ENCODE peak calls at places on chromosomes 12 and 14, in five cellular contexts. One of them, this sample, is unnamed.
A peak's percentile ranks its signal among the peaks of the same experiment; 100 is the strongest.

GRCh38 chr14:55580401-55581010 is 499 bp downstream of the KTN1 start:
- DNase-seq in astrocyte of the cerebellum: no peak
- DNase-seq in GDM1: peak; percentile 41
- DNase-seq in ureter: no peak
- DNase-seq in tibial artery: peak; percentile 35
- DNase-seq in this sample: peak; percentile 19

GRCh38 chr14:72962829-72963312 is 36.6 kb downstream of the DCAF4 start:
- DNase-seq in astrocyte of the cerebellum: peak; percentile 24
- DNase-seq in tibial artery: no peak
- DNase-seq in ureter: no peak
- DNase-seq in GDM1: no peak
- DNase-seq in this sample: no peak

GRCh38 chr12:8996682-8997405 is 7.5 kb downstream of the KLRG1 start:
- DNase-seq in astrocyte of the cerebellum: peak; percentile 9
- DNase-seq in ureter: no peak
- DNase-seq in GDM1: peak; percentile 36
- DNase-seq in tibial artery: no peak
- DNase-seq in this sample: no peak

GRCh38 chr12:94362653-94363052 is 97.0 kb downstream of the CEP83 start:
- DNase-seq in tibial artery: no peak
- DNase-seq in GDM1: no peak
- DNase-seq in ureter: no peak
- DNase-seq in astrocyte of the cerebellum: no peak
- DNase-seq in this sample: no peak

GRCh38 chr14:101475468-101476257 is 85.6 kb upstream of the DIO3 start:
- DNase-seq in tibial artery: peak; percentile 41
- DNase-seq in ureter: peak; percentile 42
- DNase-seq in GDM1: no peak
- DNase-seq in astrocyte of the cerebellum: peak; percentile 33
- DNase-seq in this sample: no peak

GRCh38 chr12:123319273-123319672 is 45.4 kb downstream of the SBNO1 start:
- DNase-seq in GDM1: no peak
- DNase-seq in ureter: no peak
- DNase-seq in tibial artery: no peak
- DNase-seq in astrocyte of the cerebellum: no peak
- DNase-seq in this sample: no peak

GRCh38 chr12:102950107-102950949 is 7.1 kb upstream of the ASCL1 start:
- DNase-seq in tibial artery: no peak
- DNase-seq in GDM1: no peak
- DNase-seq in ureter: no peak
- DNase-seq in astrocyte of the cerebellum: no peak
- DNase-seq in this sample: no peak

GRCh38 chr12:123882306-123882705 is 90.3 kb downstream of the CCDC92 start:
- DNase-seq in GDM1: no peak
- DNase-seq in tibial artery: no peak
- DNase-seq in astrocyte of the cerebellum: no peak
- DNase-seq in ureter: no peak
- DNase-seq in this sample: no peak

GRCh38 chr14:81246561-81247270 is 26.0 kb upstream of the GTF2A1 start:
- DNase-seq in GDM1: no peak
- DNase-seq in ureter: no peak
- DNase-seq in astrocyte of the cerebellum: no peak
- DNase-seq in tibial artery: no peak
- DNase-seq in this sample: no peak

GRCh38 chr12:53499261-53500118 is at the start of gene MAP3K12:
- DNase-seq in GDM1: peak; percentile 32
- DNase-seq in astrocyte of the cerebellum: no peak
- DNase-seq in tibial artery: peak; percentile 80
- DNase-seq in ureter: peak; percentile 84
- DNase-seq in this sample: no peak

GRCh38 chr12:88113871-88114270 is 28.0 kb downstream of the CEP290 start:
- DNase-seq in GDM1: no peak
- DNase-seq in tibial artery: no peak
- DNase-seq in ureter: no peak
- DNase-seq in astrocyte of the cerebellum: no peak
- DNase-seq in this sample: no peak

GRCh38 chr12:88325828-88326214 is 183.7 kb downstream of the TMTC3 start:
- DNase-seq in ureter: no peak
- DNase-seq in astrocyte of the cerebellum: no peak
- DNase-seq in tibial artery: no peak
- DNase-seq in GDM1: no peak
- DNase-seq in this sample: no peak

GRCh38 chr12:32125455-32126084 is 18.9 kb downstream of the BICD1 start:
- DNase-seq in astrocyte of the cerebellum: no peak
- DNase-seq in tibial artery: no peak
- DNase-seq in GDM1: no peak
- DNase-seq in ureter: no peak
- DNase-seq in this sample: no peak

GRCh38 chr14:23487216-23487615 is 17.7 kb downstream of the NGDN start:
- DNase-seq in ureter: no peak
- DNase-seq in tibial artery: no peak
- DNase-seq in astrocyte of the cerebellum: no peak
- DNase-seq in GDM1: no peak
- DNase-seq in this sample: no peak

GRCh38 chr14:49770212-49770817 is 2.4 kb downstream of the KLHDC2 start:
- DNase-seq in ureter: peak; percentile 50
- DNase-seq in tibial artery: no peak
- DNase-seq in astrocyte of the cerebellum: no peak
- DNase-seq in GDM1: no peak
- DNase-seq in this sample: no peak

GRCh38 chr14:61147898-61148549 is 133.1 kb downstream of the TMEM30B start:
- DNase-seq in astrocyte of the cerebellum: peak; percentile 100
- DNase-seq in tibial artery: no peak
- DNase-seq in GDM1: no peak
- DNase-seq in ureter: no peak
- DNase-seq in this sample: peak; percentile 10

This sample was measured in prostate gland.